ENCODE peak calls at places on chromosome 6, in four cellular contexts. F is right cardiac atrium, V is A549, E is WERI-Rb-1. R is an unnamed sample.

GRCh38 chr6:159906400-159906799 is 15.6 kb downstream of the MAS1 start:
- DNase-seq in F (no peak), V (no peak), E (no peak), R (no peak)

GRCh38 chr6:128025478-128025877 is 124.6 kb upstream of the THEMIS start:
- DNase-seq in F (no peak), V (no peak), E (no peak), R (no peak)

GRCh38 chr6:75488026-75488425 is 5.6 kb downstream of the FILIP1 start:
- DNase-seq in F (no peak), V (no peak), E (no peak), R (no peak)

GRCh38 chr6:66930559-66931290 is 1223.7 kb upstream of the EYS start:
- DNase-seq in F (no peak), V (no peak), E (no peak), R (no peak)

GRCh38 chr6:149716584-149716983 is 1.3 kb downstream of the LATS1 start:
- DNase-seq in F (no peak), V (peak), E (no peak), R (no peak)

GRCh38 chr6:113690255-113690956 is 166.7 kb upstream of the MARCKS start:
- DNase-seq in F (no peak), V (peak), E (no peak), R (no peak)

GRCh38 chr6:1136415-1136774 is 175.5 kb upstream of the FOXQ1 start:
- DNase-seq in F (peak), V (no peak), E (peak), R (no peak)

GRCh38 chr6:159790947-159791598 is 806 bp downstream of the MRPL18 start:
- DNase-seq in F (no peak), V (no peak), E (no peak), R (peak)

GRCh38 chr6:15317934-15318902 is 72.3 kb downstream of the JARID2 start:
- DNase-seq in F (no peak), V (no peak), E (no peak), R (no peak)

GRCh38 chr6:9612489-9612888 is 802.4 kb downstream of the TFAP2A start:
- DNase-seq in F (no peak), V (no peak), E (no peak), R (no peak)

GRCh38 chr6:44529506-44529905 is 142.0 kb downstream of the CDC5L start:
- DNase-seq in F (no peak), V (no peak), E (no peak), R (no peak)

GRCh38 chr6:42726026-42726425 is 3.6 kb upstream of the PRPH2 start:
- DNase-seq in F (no peak), V (no peak), E (no peak), R (no peak)

GRCh38 chr6:7933794-7934193 is 23.2 kb upstream of the TXNDC5 start:
- DNase-seq in F (no peak), V (no peak), E (no peak), R (no peak)

GRCh38 chr6:157840776-157841175 is 17.7 kb downstream of the SNX9 start:
- DNase-seq in F (no peak), V (no peak), E (no peak), R (no peak)

GRCh38 chr6:6469074-6469473 is 119.4 kb upstream of the LY86 start:
- DNase-seq in F (no peak), V (no peak), E (no peak), R (no peak)

GRCh38 chr6:128438311-128438916 is 82.0 kb downstream of the PTPRK start:
- DNase-seq in F (peak), V (no peak), E (no peak), R (no peak)

GRCh38 chr6:24933868-24934401 is 1.8 kb downstream of the RIPOR2 start:
- DNase-seq in F (no peak), V (peak), E (peak), R (no peak)

GRCh38 chr6:24931296-24931695 is 4.5 kb downstream of the RIPOR2 start:
- DNase-seq in F (no peak), V (no peak), E (no peak), R (no peak)

GRCh38 chr6:24931752-24932691 is 3.7 kb downstream of the RIPOR2 start:
- DNase-seq in F (no peak), V (no peak), E (no peak), R (peak)

GRCh38 chr6:24933266-24933665 is 2.5 kb downstream of the RIPOR2 start:
- DNase-seq in F (no peak), V (no peak), E (peak), R (no peak)

GRCh38 chr6:24932832-24933231 is 2.9 kb downstream of the RIPOR2 start:
- DNase-seq in F (no peak), V (no peak), E (no peak), R (no peak)
- H3K4me3 ChIP-seq in F (no peak), V (no peak), E (no peak), R (peak)

DNA sequence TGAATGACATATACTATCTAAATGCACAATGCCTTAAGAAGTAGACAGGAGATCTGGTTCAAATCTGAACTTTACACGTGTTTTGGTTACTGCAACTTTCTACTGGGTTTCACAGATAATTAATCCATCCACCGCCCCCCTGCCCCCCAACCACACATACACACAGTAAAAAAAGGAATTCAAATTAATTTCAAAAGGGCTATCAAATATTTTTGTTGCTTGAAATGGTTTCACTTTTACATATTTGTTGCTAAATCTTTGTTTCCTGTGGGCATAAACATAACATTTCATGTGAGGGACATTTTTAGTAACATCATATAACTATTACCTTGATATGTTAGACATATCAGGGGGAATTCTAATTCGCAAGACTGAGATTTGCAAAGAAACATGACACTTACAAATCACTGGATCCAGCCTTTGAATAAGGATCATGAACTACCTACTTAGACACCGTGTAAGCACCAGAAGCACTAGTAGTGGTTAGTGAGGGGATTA is 7.5 kb downstream of the NEDD9 start:
- DNase-seq in F (no peak), V (no peak), E (no peak), R (no peak)
- H3K27ac ChIP-seq in F (no peak), V (peak), E (no peak), R (no peak)

DNA sequence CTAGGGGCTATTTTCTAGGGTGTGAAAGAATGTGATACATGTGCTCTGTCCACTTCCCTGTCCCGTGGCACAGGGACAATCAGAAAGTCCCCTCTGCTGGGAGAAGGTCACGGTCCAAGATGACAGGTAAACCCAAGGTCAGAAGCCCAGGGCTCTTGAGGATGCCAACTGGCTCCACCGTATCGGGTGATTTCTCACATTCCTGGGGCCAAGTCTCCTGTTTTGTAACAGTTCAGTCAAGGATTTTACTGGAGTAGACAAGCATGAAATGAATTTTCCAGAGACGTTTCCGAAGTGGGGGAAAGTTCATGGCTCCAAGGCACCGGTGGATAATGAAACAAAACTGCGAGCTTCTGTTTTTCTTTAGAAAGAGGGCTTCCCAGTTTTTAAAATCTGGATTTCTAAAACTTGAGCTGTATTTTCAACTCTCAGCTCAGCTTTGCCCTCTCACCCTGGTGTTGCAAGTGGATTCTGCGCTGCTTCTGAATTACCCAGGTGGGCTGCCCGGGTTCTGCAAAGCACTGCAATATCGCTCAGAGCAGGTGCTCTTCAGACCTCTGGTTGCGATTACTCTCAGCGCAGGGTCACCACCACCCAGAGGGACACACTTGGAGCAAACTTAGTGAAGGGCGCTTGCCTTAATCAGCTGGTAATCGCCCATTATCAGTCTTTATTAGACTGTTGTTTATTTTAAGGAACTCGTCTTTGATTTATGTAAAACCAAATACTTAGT is 64.4 kb upstream of the TMEM170B start:
- DNase-seq in F (no peak), V (no peak), E (no peak), R (no peak)
- H3K4me3 ChIP-seq in F (peak), V (no peak), E (no peak), R (no peak)

DNA sequence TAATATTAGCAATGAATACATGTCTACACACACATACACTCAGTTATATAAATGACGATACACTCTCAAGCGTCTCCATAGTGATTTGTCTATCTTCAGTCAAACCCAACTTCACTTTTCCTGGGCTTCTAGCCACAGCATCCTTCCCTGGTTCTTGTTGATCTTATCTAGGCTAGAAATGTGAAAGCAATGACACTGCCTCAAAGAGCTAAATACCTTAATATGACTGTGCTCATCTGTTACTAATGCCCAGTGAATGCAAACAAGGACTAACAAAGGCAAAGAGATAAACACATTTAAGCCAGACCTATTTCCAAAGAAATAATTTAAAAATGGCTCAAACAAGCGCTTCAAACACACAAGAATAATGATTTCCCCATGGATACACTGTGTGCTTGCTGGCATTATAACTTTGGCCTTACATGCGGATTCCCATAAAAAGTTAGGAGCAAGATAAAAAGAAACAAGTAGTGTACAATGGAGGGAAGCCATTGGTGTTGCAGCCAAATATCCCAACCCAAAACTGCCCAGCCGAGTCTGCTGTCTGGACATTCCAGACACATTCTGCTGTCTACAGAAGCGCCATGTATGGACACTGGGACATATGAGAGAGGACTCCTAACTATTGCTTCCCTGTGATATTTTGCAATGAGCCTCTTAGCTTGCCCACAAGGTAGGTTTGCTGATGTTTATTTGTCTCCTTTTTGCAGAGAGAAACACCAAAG is 19.5 kb upstream of the DAAM2 start:
- DNase-seq in F (no peak), V (no peak), E (no peak), R (no peak)
- H3K27ac ChIP-seq in F (no peak), V (no peak), E (no peak), R (no peak)

GRCh38 chr6:169250660-169251059 is 3.0 kb downstream of the THBS2 start:
- DNase-seq in F (no peak), V (peak), E (no peak), R (no peak)
- H3K4me3 ChIP-seq in F (no peak), V (no peak), E (no peak), R (no peak)

DNA sequence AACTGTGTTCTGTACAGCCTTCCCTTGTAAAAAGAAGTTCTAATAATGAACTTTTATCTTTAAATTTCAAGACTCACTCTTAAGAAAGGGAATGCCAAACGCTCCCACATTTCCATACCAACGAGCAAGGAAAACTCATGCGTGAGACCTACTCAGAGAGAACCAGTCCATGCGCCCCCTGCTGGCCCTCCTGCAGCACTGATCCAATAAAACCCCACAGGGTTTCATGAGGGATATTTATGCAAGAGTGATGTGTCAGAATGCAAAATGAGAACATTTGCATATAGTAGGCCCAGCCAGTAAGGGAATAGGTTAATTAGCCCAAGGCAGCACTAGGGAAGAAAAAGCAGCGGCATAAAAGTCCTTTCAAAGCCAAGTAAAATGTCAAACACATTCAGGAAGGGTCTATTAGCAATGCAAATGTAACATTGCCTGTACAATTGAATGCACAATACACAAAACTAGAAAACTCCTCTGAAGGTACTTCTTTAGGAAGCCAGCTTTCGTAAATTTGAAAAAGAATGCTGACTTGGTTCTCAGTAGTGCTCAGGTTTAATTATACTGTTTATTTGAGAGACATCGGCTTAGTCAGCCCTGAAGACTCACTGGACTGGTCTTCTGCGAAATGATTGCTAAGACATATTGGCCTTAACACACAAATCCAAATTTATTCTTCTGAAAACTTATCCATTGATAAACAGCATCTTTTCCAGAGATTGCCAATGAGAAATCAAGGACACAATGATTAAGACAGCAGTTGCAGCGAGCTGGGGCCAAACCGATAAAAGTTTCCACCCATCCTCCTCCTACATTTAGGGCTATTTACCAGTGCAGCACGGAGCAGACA is 93.2 kb downstream of the GMPR start:
- DNase-seq in F (peak), V (peak), E (peak), R (peak)
- H3K27ac ChIP-seq in F (peak), V (peak), E (no peak), R (peak)

GRCh38 chr6:10722570-10722819 is 375 bp upstream of the TMEM14C start:
- DNase-seq in F (no peak), V (no peak), E (no peak), R (no peak)

GRCh38 chr6:10721850-10722569 is 860 bp upstream of the TMEM14C start:
- DNase-seq in F (no peak), V (no peak), E (no peak), R (no peak)

GRCh38 chr6:10720229-10720959 is 2.5 kb upstream of the TMEM14C start:
- DNase-seq in F (peak), V (no peak), E (no peak), R (peak)

GRCh38 chr6:10722820-10723651 is at the start of gene TMEM14C:
- DNase-seq in F (peak), V (peak), E (peak), R (peak)

GRCh38 chr6:10719386-10720228 is 3.3 kb upstream of the TMEM14C start:
- DNase-seq in F (peak), V (no peak), E (no peak), R (peak)
- H3K4me3 ChIP-seq in F (peak), V (no peak), E (no peak), R (peak)

GRCh38 chr6:134424131-134424794 is 106.4 kb upstream of the SGK1 start:
- DNase-seq in F (no peak), V (no peak), E (no peak), R (no peak)

GRCh38 chr6:134419717-134420116 is 101.8 kb upstream of the SGK1 start:
- DNase-seq in F (no peak), V (no peak), E (no peak), R (no peak)

GRCh38 chr6:134420638-134421181 is 102.8 kb upstream of the SGK1 start:
- DNase-seq in F (no peak), V (peak), E (no peak), R (no peak)

GRCh38 chr6:134422426-134423231 is 104.7 kb upstream of the SGK1 start:
- DNase-seq in F (no peak), V (peak), E (no peak), R (no peak)

GRCh38 chr6:134421496-134421895 is 103.6 kb upstream of the SGK1 start:
- DNase-seq in F (no peak), V (no peak), E (no peak), R (no peak)
- H3K27ac ChIP-seq in F (no peak), V (peak), E (no peak), R (no peak)

GRCh38 chr6:32095338-32096086 is 13.6 kb downstream of the TNXB start:
- DNase-seq in F (no peak), V (no peak), E (peak), R (no peak)

GRCh38 chr6:32096087-32096393 is 13.1 kb downstream of the TNXB start:
- DNase-seq in F (no peak), V (no peak), E (no peak), R (no peak)

GRCh38 chr6:32102255-32102654 is 6.9 kb downstream of the TNXB start:
- DNase-seq in F (no peak), V (no peak), E (no peak), R (no peak)

GRCh38 chr6:32092760-32093497 is 16.2 kb downstream of the TNXB start:
- DNase-seq in F (peak), V (no peak), E (no peak), R (no peak)

GRCh38 chr6:32096394-32097258 is 12.5 kb downstream of the TNXB start:
- DNase-seq in F (no peak), V (no peak), E (peak), R (no peak)
- H3K4me3 ChIP-seq in F (no peak), V (no peak), E (peak), R (no peak)

R was measured in naive thymus-derived CD4-positive, alpha-beta T cell.